ENCODE peak calls at places on chromosomes 1 and 21, in six cellular contexts. One of them, this sample, is unnamed.

GRCh38 chr1:80540149-80540548 is 1260.6 kb upstream of the ADGRL2 start:
- DNase-seq in HCT116: no peak
- DNase-seq in GM12878: no peak
- DNase-seq in H1: no peak
- DNase-seq in HepG2: no peak
- DNase-seq in K562: no peak
- DNase-seq in this sample: no peak

GRCh38 chr1:42173155-42173933 is 8.8 kb upstream of the GUCA2A start:
- DNase-seq in HCT116: no peak
- DNase-seq in GM12878: no peak
- DNase-seq in H1: no peak
- DNase-seq in HepG2: peak
- DNase-seq in K562: peak
- DNase-seq in this sample: peak

GRCh38 chr1:112904071-112904830 is 51.7 kb downstream of the SLC16A1 start:
- DNase-seq in HCT116: peak
- DNase-seq in GM12878: no peak
- DNase-seq in H1: no peak
- DNase-seq in HepG2: no peak
- DNase-seq in K562: peak
- DNase-seq in this sample: no peak

GRCh38 chr1:157806431-157807149 is 13.3 kb downstream of the FCRL1 start:
- DNase-seq in HCT116: no peak
- DNase-seq in GM12878: peak
- DNase-seq in H1: no peak
- DNase-seq in HepG2: no peak
- DNase-seq in K562: no peak
- DNase-seq in this sample: no peak

GRCh38 chr1:154960446-154961136 is 991 bp downstream of the PYGO2 start:
- DNase-seq in HCT116: no peak
- DNase-seq in GM12878: no peak
- DNase-seq in H1: no peak
- DNase-seq in HepG2: no peak
- DNase-seq in K562: no peak
- DNase-seq in this sample: no peak

GRCh38 chr1:205495237-205495823 is 9.1 kb upstream of the CDK18 start:
- DNase-seq in HCT116: no peak
- DNase-seq in GM12878: no peak
- DNase-seq in H1: no peak
- DNase-seq in HepG2: no peak
- DNase-seq in K562: peak
- DNase-seq in this sample: no peak

GRCh38 chr1:108708726-108709660 is 3.7 kb upstream of the FNDC7 start:
- DNase-seq in HCT116: no peak
- DNase-seq in GM12878: no peak
- DNase-seq in H1: no peak
- DNase-seq in HepG2: no peak
- DNase-seq in K562: peak
- DNase-seq in this sample: no peak

GRCh38 chr1:180842890-180843289 is 69.8 kb upstream of the KIAA1614 start:
- DNase-seq in HCT116: no peak
- DNase-seq in GM12878: no peak
- DNase-seq in H1: no peak
- DNase-seq in HepG2: no peak
- DNase-seq in K562: no peak
- DNase-seq in this sample: no peak

GRCh38 chr1:175132456-175132855 is 60.1 kb downstream of the KIAA0040 start:
- DNase-seq in HCT116: no peak
- DNase-seq in GM12878: no peak
- DNase-seq in H1: no peak
- DNase-seq in HepG2: no peak
- DNase-seq in K562: no peak
- DNase-seq in this sample: no peak

GRCh38 chr21:20942523-20942922 is 55.7 kb upstream of the NCAM2 start:
- DNase-seq in HCT116: no peak
- DNase-seq in GM12878: no peak
- DNase-seq in H1: no peak
- DNase-seq in HepG2: no peak
- DNase-seq in K562: no peak
- DNase-seq in this sample: no peak

GRCh38 chr1:77313491-77313890 is 31.7 kb downstream of the AK5 start:
- DNase-seq in HCT116: peak
- DNase-seq in GM12878: no peak
- DNase-seq in H1: peak
- DNase-seq in HepG2: peak
- DNase-seq in K562: peak
- DNase-seq in this sample: peak

GRCh38 chr1:53417003-53417402 is 42.2 kb upstream of the DMRTB1 start:
- DNase-seq in HCT116: no peak
- DNase-seq in GM12878: no peak
- DNase-seq in H1: no peak
- DNase-seq in HepG2: no peak
- DNase-seq in K562: no peak
- DNase-seq in this sample: no peak

GRCh38 chr1:172533511-172534116 is 664 bp downstream of the SUCO start:
- DNase-seq in HCT116: no peak
- DNase-seq in GM12878: no peak
- DNase-seq in H1: no peak
- DNase-seq in HepG2: peak
- DNase-seq in K562: peak
- DNase-seq in this sample: peak

GRCh38 chr21:40658237-40658636 is 188.7 kb downstream of the DSCAM start:
- DNase-seq in HCT116: no peak
- DNase-seq in GM12878: no peak
- DNase-seq in H1: no peak
- DNase-seq in HepG2: no peak
- DNase-seq in K562: no peak
- DNase-seq in this sample: no peak

GRCh38 chr1:1121611-1122077 is 5.8 kb upstream of the C1orf159 start:
- DNase-seq in HCT116: no peak
- DNase-seq in GM12878: no peak
- DNase-seq in H1: no peak
- DNase-seq in HepG2: no peak
- DNase-seq in K562: no peak
- DNase-seq in this sample: no peak

GRCh38 chr1:150537732-150538684 is 11.2 kb upstream of the ADAMTSL4 start:
- DNase-seq in HCT116: no peak
- DNase-seq in GM12878: no peak
- DNase-seq in H1: no peak
- DNase-seq in HepG2: no peak
- DNase-seq in K562: peak
- DNase-seq in this sample: peak

GRCh38 chr1:226870026-226870322 is 442 bp upstream of the PSEN2 start:
- DNase-seq in HCT116: peak
- DNase-seq in GM12878: no peak
- DNase-seq in H1: no peak
- DNase-seq in HepG2: no peak
- DNase-seq in K562: no peak
- DNase-seq in this sample: no peak

GRCh38 chr1:204721378-204722041 is 36.0 kb upstream of the LRRN2 start:
- DNase-seq in HCT116: no peak
- DNase-seq in GM12878: no peak
- DNase-seq in H1: no peak
- DNase-seq in HepG2: no peak
- DNase-seq in K562: no peak
- DNase-seq in this sample: no peak

GRCh38 chr1:40868051-40868723 is 6.0 kb upstream of the CITED4 start:
- DNase-seq in HCT116: no peak
- DNase-seq in GM12878: no peak
- DNase-seq in H1: no peak
- DNase-seq in HepG2: peak
- DNase-seq in K562: peak
- DNase-seq in this sample: no peak

GRCh38 chr1:222339371-222339947 is 208.4 kb downstream of the HHIPL2 start:
- DNase-seq in HCT116: no peak
- DNase-seq in GM12878: no peak
- DNase-seq in H1: no peak
- DNase-seq in HepG2: no peak
- DNase-seq in K562: no peak
- DNase-seq in this sample: no peak

GRCh38 chr21:44708866-44709425 is 2.4 kb downstream of the TSPEAR start:
- DNase-seq in HCT116: no peak
- DNase-seq in GM12878: no peak
- DNase-seq in H1: no peak
- DNase-seq in HepG2: no peak
- DNase-seq in K562: no peak
- DNase-seq in this sample: no peak

GRCh38 chr21:39319814-39320332 is 6.4 kb upstream of the BRWD1 start:
- DNase-seq in HCT116: no peak
- DNase-seq in GM12878: no peak
- DNase-seq in H1: no peak
- DNase-seq in HepG2: no peak
- DNase-seq in K562: peak
- DNase-seq in this sample: no peak

GRCh38 chr1:75736016-75736415 is 11.5 kb downstream of the ACADM start:
- DNase-seq in HCT116: no peak
- DNase-seq in GM12878: no peak
- DNase-seq in H1: no peak
- DNase-seq in HepG2: no peak
- DNase-seq in K562: no peak
- DNase-seq in this sample: no peak

GRCh38 chr1:201385299-201385891 is 7.9 kb upstream of the TNNT2 start:
- DNase-seq in HCT116: no peak
- DNase-seq in GM12878: no peak
- DNase-seq in H1: peak
- DNase-seq in HepG2: peak
- DNase-seq in K562: peak
- DNase-seq in this sample: peak

GRCh38 chr1:32431736-32432400 is 33.0 kb upstream of the ZBTB8B start:
- DNase-seq in HCT116: no peak
- DNase-seq in GM12878: peak
- DNase-seq in H1: no peak
- DNase-seq in HepG2: no peak
- DNase-seq in K562: no peak
- DNase-seq in this sample: no peak

GRCh38 chr1:206709772-206710456 is 25.2 kb downstream of the MAPKAPK2 start:
- DNase-seq in HCT116: no peak
- DNase-seq in GM12878: no peak
- DNase-seq in H1: no peak
- DNase-seq in HepG2: peak
- DNase-seq in K562: peak
- DNase-seq in this sample: no peak

GRCh38 chr1:66523502-66523901 is 10.5 kb upstream of the SGIP1 start:
- DNase-seq in HCT116: no peak
- DNase-seq in GM12878: no peak
- DNase-seq in H1: no peak
- DNase-seq in HepG2: no peak
- DNase-seq in K562: no peak
- DNase-seq in this sample: no peak

GRCh38 chr1:56540467-56540866 is 38.9 kb downstream of the PLPP3 start:
- DNase-seq in HCT116: no peak
- DNase-seq in GM12878: no peak
- DNase-seq in H1: no peak
- DNase-seq in HepG2: no peak
- DNase-seq in K562: no peak
- DNase-seq in this sample: no peak

GRCh38 chr21:8989261-8989882 is 1532.0 kb upstream of the TPTE start:
- DNase-seq in HCT116: no peak
- DNase-seq in GM12878: no peak
- DNase-seq in H1: no peak
- DNase-seq in HepG2: peak
- DNase-seq in K562: peak
- DNase-seq in this sample: no peak

GRCh38 chr21:33230518-33231324 is 983 bp downstream of the IFNAR2 start:
- DNase-seq in HCT116: no peak
- DNase-seq in GM12878: no peak
- DNase-seq in H1: peak
- DNase-seq in HepG2: peak
- DNase-seq in K562: peak
- DNase-seq in this sample: peak

GRCh38 chr21:31743712-31744111 is 11.8 kb upstream of the SCAF4 start:
- DNase-seq in HCT116: no peak
- DNase-seq in GM12878: no peak
- DNase-seq in H1: no peak
- DNase-seq in HepG2: no peak
- DNase-seq in K562: no peak
- DNase-seq in this sample: no peak

GRCh38 chr1:240004086-240004749 is 87.5 kb upstream of the FMN2 start:
- DNase-seq in HCT116: no peak
- DNase-seq in GM12878: no peak
- DNase-seq in H1: no peak
- DNase-seq in HepG2: no peak
- DNase-seq in K562: peak
- DNase-seq in this sample: no peak
- TF ChIP-seq YY1 in HCT116: no peak
- TF ChIP-seq YY1 in GM12878: no peak
- TF ChIP-seq YY1 in H1: no peak
- TF ChIP-seq YY1 in HepG2: no peak
- TF ChIP-seq YY1 in K562: no peak
- TF ChIP-seq YY1 in this sample: no peak

GRCh38 chr1:84282780-84283333 is 18.7 kb upstream of the SAMD13 start:
- DNase-seq in HCT116: no peak
- DNase-seq in GM12878: no peak
- DNase-seq in H1: no peak
- DNase-seq in HepG2: no peak
- DNase-seq in K562: no peak
- DNase-seq in this sample: no peak
- TF ChIP-seq ZNF274 in HCT116: no peak
- TF ChIP-seq ZNF274 in GM12878: no peak
- TF ChIP-seq ZNF274 in H1: no peak
- TF ChIP-seq ZNF274 in HepG2: no peak
- TF ChIP-seq ZNF274 in K562: no peak
- TF ChIP-seq ZNF274 in this sample: no peak

GRCh38 chr1:179144621-179145020 is 62.8 kb downstream of the TOR3A start:
- DNase-seq in HCT116: no peak
- DNase-seq in GM12878: no peak
- DNase-seq in H1: no peak
- DNase-seq in HepG2: no peak
- DNase-seq in K562: no peak
- DNase-seq in this sample: no peak
- H3K9ac ChIP-seq in HCT116: no peak
- H3K9ac ChIP-seq in GM12878: no peak
- H3K9ac ChIP-seq in H1: no peak
- H3K9ac ChIP-seq in HepG2: no peak
- H3K9ac ChIP-seq in K562: no peak
- H3K9ac ChIP-seq in this sample: no peak

GRCh38 chr1:161706483-161707347 is at the start of gene FCRLA:
- DNase-seq in HCT116: no peak
- DNase-seq in GM12878: peak
- DNase-seq in H1: no peak
- DNase-seq in HepG2: no peak
- DNase-seq in K562: peak
- DNase-seq in this sample: no peak
- TF ChIP-seq YY1 in HCT116: no peak
- TF ChIP-seq YY1 in GM12878: peak
- TF ChIP-seq YY1 in H1: no peak
- TF ChIP-seq YY1 in HepG2: no peak
- TF ChIP-seq YY1 in K562: peak
- TF ChIP-seq YY1 in this sample: no peak

This sample was measured in NT2/D1.